ENCODE peak calls at places on chromosomes 12 and 14, in eight cellular contexts. G is effector memory CD4-positive, alpha-beta T cell; P is fibroblast of the conjunctiva; U is HEK293T; W is GM12864; E is neuronal stem cell; Q is DMS153; H is ovary. N is an unnamed sample.
A peak's percentile ranks its signal among the peaks of the same experiment; 100 is the strongest.

GRCh38 chr12:2432856-2433255 is 361.9 kb upstream of the FKBP4 start:
- DNase-seq in G (no peak), P (no peak), U (no peak), W (no peak), E (no peak), Q (no peak), H (no peak), N (no peak)

GRCh38 chr12:4355150-4355842 is 24.2 kb downstream of the FGF23 start:
- DNase-seq in G (no peak), P (no peak), U (no peak), W (no peak), E (no peak), Q (no peak), H (no peak), N (no peak)

GRCh38 chr12:119780786-119781434 is 96.2 kb downstream of the CIT start:
- DNase-seq in G (no peak), P (peak; percentile 5), U (peak; percentile 55), W (no peak), E (peak; percentile 9), Q (no peak), H (peak; percentile 23), N (no peak)

GRCh38 chr12:103348935-103349334 is 146.8 kb downstream of the C12orf42 start:
- DNase-seq in G (no peak), P (no peak), U (no peak), W (no peak), E (no peak), Q (no peak), H (no peak), N (no peak)

GRCh38 chr14:94867931-94868597 is 98.2 kb upstream of the GSC start:
- DNase-seq in G (no peak), P (no peak), U (no peak), W (no peak), E (no peak), Q (no peak), H (no peak), N (no peak)

GRCh38 chr12:63802012-63802608 is 22.4 kb downstream of the RXYLT1 start:
- DNase-seq in G (no peak), P (peak; percentile 14), U (peak; percentile 28), W (no peak), E (no peak), Q (peak; percentile 36), H (no peak), N (no peak)

GRCh38 chr12:89707623-89707991 is 1.0 kb downstream of the ATP2B1 start:
- DNase-seq in G (no peak), P (no peak), U (peak; percentile 31), W (no peak), E (peak; percentile 38), Q (no peak), H (no peak), N (no peak)

GRCh38 chr12:63301311-63301710 is 150.3 kb upstream of the AVPR1A start:
- DNase-seq in G (no peak), P (no peak), U (no peak), W (no peak), E (no peak), Q (no peak), H (no peak), N (no peak)

GRCh38 chr12:116123511-116124258 is 153.8 kb downstream of the MED13L start:
- DNase-seq in G (no peak), P (peak; percentile 43), U (peak; percentile 48), W (peak; percentile 29), E (peak; percentile 71), Q (peak; percentile 65), H (no peak), N (no peak)

GRCh38 chr14:21068521-21069387 is 1.4 kb upstream of the ARHGEF40 start:
- DNase-seq in G (peak; percentile 41), P (no peak), U (peak; percentile 65), W (no peak), E (peak; percentile 61), Q (peak; percentile 71), H (peak; percentile 73), N (no peak)

GRCh38 chr12:41514907-41515306 is 326.8 kb downstream of the PDZRN4 start:
- DNase-seq in G (no peak), P (no peak), U (peak; percentile 32), W (no peak), E (no peak), Q (no peak), H (no peak), N (no peak)

GRCh38 chr12:40697566-40698257 is 5.5 kb downstream of the CNTN1 start:
- DNase-seq in G (no peak), P (no peak), U (no peak), W (no peak), E (no peak), Q (peak; percentile 73), H (no peak), N (no peak)